ENCODE peak calls at places on chromosomes 7 and 10, in five cellular contexts. N is fibroblast of lung, M is Panc1, L is AG04450, U is AG10803. E is an unnamed sample.

GRCh38 chr7:70616821-70617220 is 515.1 kb upstream of the GALNT17 start:
- DNase-seq in N (no peak), M (no peak), L (no peak), U (no peak), E (no peak)

GRCh38 chr7:102111758-102112119 is 174.9 kb upstream of the SH2B2 start:
- DNase-seq in N (no peak), M (no peak), L (no peak), U (no peak), E (no peak)

GRCh38 chr10:68897336-68897741 is 3.8 kb upstream of the DDX50 start:
- DNase-seq in N (peak), M (peak), L (peak), U (peak), E (peak)

GRCh38 chr7:66921396-66921917 is 432 bp downstream of the TMEM248 start:
- DNase-seq in N (peak), M (no peak), L (no peak), U (peak), E (peak)

GRCh38 chr10:71548494-71548846 is 151.8 kb downstream of the CDH23 start:
- DNase-seq in N (no peak), M (no peak), L (no peak), U (no peak), E (peak)

GRCh38 chr7:142025896-142026295 is 30.2 kb downstream of the MGAM start:
- DNase-seq in N (no peak), M (no peak), L (no peak), U (no peak), E (no peak)

GRCh38 chr10:125823663-125824251 is 411 bp downstream of the BCCIP start:
- DNase-seq in N (peak), M (no peak), L (no peak), U (no peak), E (no peak)

GRCh38 chr10:3948843-3949242 is 163.8 kb upstream of the KLF6 start:
- DNase-seq in N (peak), M (no peak), L (no peak), U (no peak), E (no peak)

GRCh38 chr10:133442967-133443924 is 10.5 kb upstream of the SCART1 start:
- DNase-seq in N (no peak), M (no peak), L (no peak), U (no peak), E (no peak)

GRCh38 chr10:91190388-91190870 is 30.0 kb upstream of the PCGF5 start:
- DNase-seq in N (peak), M (no peak), L (no peak), U (peak), E (peak)

GRCh38 chr7:141700848-141701371 is 1.1 kb downstream of the DENND11 start:
- DNase-seq in N (no peak), M (no peak), L (no peak), U (no peak), E (no peak)

GRCh38 chr7:608954-609711 is 89.5 kb upstream of the PDGFA start:
- DNase-seq in N (no peak), M (no peak), L (no peak), U (no peak), E (no peak)

GRCh38 chr10:27558612-27559020 is 54.5 kb downstream of the RAB18 start:
- DNase-seq in N (peak), M (peak), L (peak), U (peak), E (peak)

GRCh38 chr10:110852897-110853296 is 18.8 kb upstream of the PDCD4 start:
- DNase-seq in N (no peak), M (no peak), L (no peak), U (no peak), E (no peak)

GRCh38 chr7:28754027-28754426 is 204.1 kb downstream of the TRIL start:
- DNase-seq in N (peak), M (no peak), L (no peak), U (peak), E (peak)

GRCh38 chr7:84113286-84113685 is 81.3 kb downstream of the SEMA3A start:
- DNase-seq in N (no peak), M (no peak), L (no peak), U (peak), E (no peak)

GRCh38 chr7:93365341-93365740 is 133.2 kb downstream of the VPS50 start:
- DNase-seq in N (no peak), M (no peak), L (no peak), U (no peak), E (no peak)

GRCh38 chr10:6211341-6212265 is 8.9 kb downstream of the PFKFB3 start:
- DNase-seq in N (peak), M (no peak), L (no peak), U (peak), E (peak)

GRCh38 chr7:98877692-98878364 is 504 bp upstream of the TRRAP start:
- DNase-seq in N (no peak), M (no peak), L (no peak), U (no peak), E (no peak)

GRCh38 chr10:97140887-97141745 is 44.6 kb downstream of the SLIT1 start:
- DNase-seq in N (no peak), M (no peak), L (no peak), U (no peak), E (no peak)

GRCh38 chr10:86286591-86287421 is 79.8 kb downstream of the GRID1 start:
- DNase-seq in N (no peak), M (no peak), L (no peak), U (no peak), E (no peak)

GRCh38 chr10:69051303-69051702 is 36.6 kb upstream of the SRGN start:
- DNase-seq in N (peak), M (no peak), L (no peak), U (peak), E (peak)

GRCh38 chr7:26369519-26370385 is 78.1 kb downstream of the SNX10 start:
- DNase-seq in N (peak), M (no peak), L (no peak), U (peak), E (peak)

GRCh38 chr10:100174699-100175677 is 10.8 kb downstream of the ERLIN1 start:
- DNase-seq in N (no peak), M (no peak), L (no peak), U (no peak), E (no peak)

GRCh38 chr7:47786557-47787248 is 161.6 kb downstream of the PKD1L1 start:
- DNase-seq in N (peak), M (peak), L (peak), U (peak), E (peak)

GRCh38 chr10:58280485-58280884 is 11.5 kb downstream of the CISD1 start:
- DNase-seq in N (no peak), M (no peak), L (no peak), U (no peak), E (no peak)

GRCh38 chr10:43132796-43133195 is 5.4 kb upstream of the CSGALNACT2 start:
- DNase-seq in N (no peak), M (no peak), L (no peak), U (no peak), E (no peak)

GRCh38 chr10:110305767-110306451 is 1.2 kb upstream of the SMNDC1 start:
- DNase-seq in N (peak), M (peak), L (peak), U (peak), E (peak)

GRCh38 chr7:30694774-30695721 is 12.8 kb upstream of the CRHR2 start:
- DNase-seq in N (no peak), M (no peak), L (no peak), U (no peak), E (no peak)

GRCh38 chr7:30700941-30701340 is 18.7 kb upstream of the CRHR2 start:
- DNase-seq in N (no peak), M (no peak), L (no peak), U (no peak), E (no peak)

GRCh38 chr7:30697716-30698460 is 15.6 kb upstream of the CRHR2 start:
- DNase-seq in N (no peak), M (no peak), L (no peak), U (no peak), E (no peak)

GRCh38 chr7:30699706-30700495 is 17.6 kb upstream of the CRHR2 start:
- DNase-seq in N (no peak), M (no peak), L (no peak), U (no peak), E (no peak)

GRCh38 chr7:30698481-30698880 is 16.2 kb upstream of the CRHR2 start:
- DNase-seq in N (no peak), M (no peak), L (no peak), U (no peak), E (no peak)
- H3K4me3 ChIP-seq in N (no peak), M (no peak), L (no peak), U (no peak), E (no peak)

DNA sequence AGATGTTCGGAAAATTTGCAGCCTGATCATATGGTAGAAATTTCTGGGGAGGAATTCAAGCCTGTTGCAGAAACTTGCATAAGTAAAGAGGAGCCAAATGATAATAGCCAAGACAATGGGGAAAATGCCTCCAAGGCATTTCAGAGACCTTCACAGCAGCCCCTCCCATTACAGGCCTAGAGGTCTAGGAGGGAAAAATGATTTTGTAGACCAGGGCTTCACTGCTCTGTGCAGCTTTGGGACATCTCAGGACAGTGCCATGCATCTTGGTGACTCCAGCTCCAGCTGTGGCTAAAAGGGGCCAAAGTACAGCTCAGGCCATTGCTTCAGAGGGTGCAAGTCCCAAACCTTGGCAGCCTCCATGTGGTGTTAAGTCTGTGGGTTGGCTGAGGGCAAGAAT is 50.6 kb upstream of the CYP2C18 start:
- DNase-seq in N (no peak), M (no peak), L (no peak), U (no peak), E (no peak)
- TF ChIP-seq CTCF in N (no peak), M (no peak), L (no peak), U (no peak), E (no peak)

GRCh38 chr7:156282816-156283215 is 357.8 kb upstream of the RNF32 start:
- DNase-seq in N (no peak), M (no peak), L (no peak), U (no peak), E (no peak)

GRCh38 chr7:156275292-156275691 is 365.3 kb upstream of the RNF32 start:
- DNase-seq in N (no peak), M (no peak), L (no peak), U (no peak), E (no peak)

GRCh38 chr7:156274557-156274956 is 366.0 kb upstream of the RNF32 start:
- DNase-seq in N (no peak), M (no peak), L (no peak), U (no peak), E (no peak)

DNA sequence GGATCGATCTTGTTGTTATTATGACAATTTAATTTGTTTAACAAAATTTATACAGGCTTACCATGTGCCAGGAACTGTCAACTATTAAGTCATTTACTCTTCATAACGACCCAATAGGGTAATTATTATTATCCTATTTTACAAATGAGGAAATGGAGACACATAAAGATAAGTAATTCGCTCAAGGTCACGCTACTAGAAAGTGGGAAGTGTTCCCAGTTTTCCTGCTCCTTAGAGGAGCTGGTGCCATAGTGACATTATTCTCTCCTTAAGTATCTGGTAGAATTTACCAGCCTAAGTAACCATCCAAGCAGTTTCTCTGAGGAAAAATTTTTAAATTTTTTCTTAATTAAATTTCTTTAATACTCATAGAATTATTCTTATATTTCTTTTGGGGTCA is 360.9 kb upstream of the RNF32 start:
- DNase-seq in N (no peak), M (no peak), L (no peak), U (no peak), E (no peak)
- H3K4me3 ChIP-seq in N (no peak), M (no peak), L (no peak), U (no peak), E (no peak)

GRCh38 chr7:41489885-41490284 is 213.0 kb downstream of the INHBA start:
- DNase-seq in N (no peak), M (no peak), L (no peak), U (no peak), E (no peak)

GRCh38 chr7:41491752-41492405 is 211.0 kb downstream of the INHBA start:
- DNase-seq in N (peak), M (no peak), L (no peak), U (no peak), E (no peak)

GRCh38 chr7:41491313-41491712 is 211.6 kb downstream of the INHBA start:
- DNase-seq in N (peak), M (no peak), L (peak), U (no peak), E (peak)

GRCh38 chr7:41492603-41493002 is 210.3 kb downstream of the INHBA start:
- DNase-seq in N (no peak), M (no peak), L (no peak), U (no peak), E (no peak)

DNA sequence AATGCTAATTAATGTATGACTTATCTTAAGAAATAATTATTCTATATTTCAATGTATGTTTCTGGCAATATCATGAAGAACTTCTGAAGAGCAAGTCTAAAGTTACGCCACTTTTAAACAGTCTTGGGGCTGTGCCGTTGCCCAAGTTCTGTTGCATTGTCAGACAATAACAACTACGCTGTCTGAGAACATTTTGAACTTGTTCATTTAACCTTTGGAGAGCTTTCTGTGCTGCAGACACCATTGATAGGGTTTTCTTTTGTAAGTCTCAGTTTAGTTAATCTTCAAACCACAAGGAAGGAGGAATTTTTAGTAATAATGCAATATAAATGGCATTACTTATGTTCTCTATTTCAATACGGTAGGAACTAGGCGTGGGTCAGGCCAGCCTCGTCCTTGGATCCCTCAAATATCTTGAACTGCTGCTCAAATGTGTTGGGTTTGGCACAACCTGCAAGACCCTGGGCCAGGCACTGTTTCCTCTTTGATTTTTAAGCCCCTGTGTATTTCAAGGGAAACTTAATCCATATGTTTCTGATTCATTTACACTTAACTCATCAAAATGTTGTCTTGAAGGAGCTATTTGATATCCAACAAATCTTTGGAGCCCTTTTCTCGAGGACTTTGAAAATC is 215.5 kb downstream of the INHBA start:
- DNase-seq in N (peak), M (no peak), L (no peak), U (no peak), E (no peak)
- TF ChIP-seq CTCF in N (no peak), M (no peak), L (no peak), U (no peak), E (no peak)

GRCh38 chr7:130732980-130733865 is 784 bp downstream of the KLF14 start:
- DNase-seq in N (no peak), M (no peak), L (no peak), U (no peak), E (peak)
- H3K4me3 ChIP-seq in N (peak), M (peak), L (peak), U (no peak), E (peak)

DNA sequence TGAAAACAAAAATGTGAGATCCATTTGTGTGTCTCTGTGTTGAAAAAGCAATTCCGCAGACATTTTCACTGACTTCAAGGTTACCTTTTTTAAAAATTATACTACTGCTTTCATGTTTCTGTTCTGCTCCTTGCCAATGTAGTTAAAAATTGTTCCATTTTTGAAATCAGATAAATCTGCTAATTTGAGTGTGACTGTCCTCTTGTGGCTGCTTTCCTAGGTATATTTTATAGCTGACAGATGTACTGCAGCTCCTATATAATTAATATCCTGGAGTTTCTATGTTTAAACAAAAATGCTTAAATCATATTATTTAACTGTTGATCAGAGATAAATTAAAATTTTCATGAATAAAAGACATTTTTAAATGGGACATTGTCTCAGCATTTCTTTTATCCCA is 177.6 kb upstream of the LRRTM3 start:
- DNase-seq in N (no peak), M (no peak), L (no peak), U (no peak), E (no peak)
- TF ChIP-seq CTCF in N (no peak), M (no peak), L (no peak), U (no peak), E (peak)

GRCh38 chr10:93067443-93068365 is 6.0 kb upstream of the CYP26A1 start:
- DNase-seq in N (no peak), M (no peak), L (no peak), U (no peak), E (no peak)
- H3K4me3 ChIP-seq in N (no peak), M (no peak), L (no peak), U (no peak), E (no peak)

DNA sequence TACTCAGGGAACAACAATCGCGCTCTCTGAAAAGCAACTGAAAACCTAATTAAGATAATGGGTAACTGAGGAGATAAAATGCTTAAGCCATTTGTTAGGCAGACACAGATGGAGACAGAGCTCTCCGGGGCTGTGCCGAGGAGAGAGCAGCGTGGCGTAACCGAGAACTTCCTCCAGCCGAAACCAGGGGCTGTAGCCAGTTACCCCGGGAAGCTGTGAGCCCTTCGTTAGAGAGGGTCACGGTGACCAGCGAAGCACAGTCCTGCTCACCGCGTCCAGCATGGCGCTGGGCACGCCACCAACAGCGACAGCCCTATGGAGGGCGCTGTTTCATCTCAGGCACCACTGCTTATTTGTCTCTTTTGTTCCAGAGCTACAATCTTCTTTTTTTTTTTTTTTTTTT is 16.1 kb downstream of the PAPOLB start:
- DNase-seq in N (peak), M (no peak), L (no peak), U (peak), E (peak)
- TF ChIP-seq CTCF in N (no peak), M (no peak), L (no peak), U (peak), E (peak)